ENCODE peak calls at places on chromosomes 4 and X, in seven cellular contexts. O is GM12864; R is effector memory CD4-positive, alpha-beta T cell; D is coronary artery; H is SK-N-SH; T is PC-9; W is astrocyte of the spinal cord. I is an unnamed sample.

GRCh38 chr4:164725066-164725465 is 28.9 kb upstream of the SMIM31 start:
- DNase-seq in H (no peak), T (no peak), D (no peak), O (no peak), W (no peak), R (no peak), I (no peak)

GRCh38 chr4:8525383-8526120 is 54.6 kb upstream of the GPR78 start:
- DNase-seq in T (no peak), W (no peak), H (no peak), O (no peak), D (no peak), R (no peak), I (no peak)

GRCh38 chr4:25783943-25784342 is 78.8 kb downstream of the SEL1L3 start:
- DNase-seq in R (no peak), W (no peak), T (no peak), H (no peak), O (no peak), D (no peak), I (no peak)

GRCh38 chr4:140367738-140368137 is 5.7 kb upstream of the SCOC start:
- DNase-seq in O (no peak), T (peak; percentile 59), W (peak; percentile 61), D (no peak), H (no peak), R (no peak), I (no peak)

GRCh38 chr4:144595681-144596080 is 50.3 kb upstream of the HHIP start:
- DNase-seq in O (no peak), T (no peak), D (no peak), H (no peak), R (no peak), W (no peak), I (no peak)

GRCh38 chr4:112170451-112170993 is 25.3 kb downstream of the FAM241A start:
- DNase-seq in D (no peak), O (no peak), H (no peak), W (peak; percentile 83), T (peak; percentile 90), R (no peak), I (no peak)

GRCh38 chr4:38821739-38822138 is 17.1 kb upstream of the TLR1 start:
- DNase-seq in R (no peak), W (no peak), H (no peak), T (no peak), D (no peak), O (no peak), I (no peak)

GRCh38 chr4:41427306-41427882 is 110.6 kb upstream of the LIMCH1 start:
- DNase-seq in H (no peak), R (no peak), D (no peak), W (no peak), O (no peak), T (no peak), I (no peak)

GRCh38 chrX:1283093-1283492 is 14.5 kb downstream of the CSF2RA start:
- DNase-seq in O (no peak), T (no peak), D (no peak), R (no peak), W (no peak), H (no peak), I (no peak)

GRCh38 chr4:16377887-16378286 is 151.6 kb upstream of the TAPT1 start:
- DNase-seq in T (no peak), R (no peak), H (no peak), O (no peak), D (no peak), W (no peak), I (no peak)

GRCh38 chrX:68894142-68894512 is 65.3 kb downstream of the EFNB1 start:
- DNase-seq in W (no peak), H (peak; percentile 57), T (no peak), R (no peak), D (no peak), O (no peak), I (no peak)

GRCh38 chr4:186701788-186702187 is 21.9 kb downstream of the FAT1 start:
- DNase-seq in R (no peak), T (no peak), W (no peak), O (no peak), H (no peak), D (no peak), I (no peak)

GRCh38 chr4:186702940-186703339 is 20.7 kb downstream of the FAT1 start:
- DNase-seq in O (no peak), H (no peak), T (no peak), R (no peak), D (no peak), W (no peak), I (no peak)

GRCh38 chr4:186703510-186703909 is 20.1 kb downstream of the FAT1 start:
- DNase-seq in H (no peak), O (no peak), T (no peak), D (no peak), W (no peak), R (no peak), I (no peak)

GRCh38 chr4:186702297-186702696 is 21.4 kb downstream of the FAT1 start:
- DNase-seq in R (no peak), H (no peak), T (no peak), W (no peak), D (no peak), O (no peak), I (no peak)

DNA sequence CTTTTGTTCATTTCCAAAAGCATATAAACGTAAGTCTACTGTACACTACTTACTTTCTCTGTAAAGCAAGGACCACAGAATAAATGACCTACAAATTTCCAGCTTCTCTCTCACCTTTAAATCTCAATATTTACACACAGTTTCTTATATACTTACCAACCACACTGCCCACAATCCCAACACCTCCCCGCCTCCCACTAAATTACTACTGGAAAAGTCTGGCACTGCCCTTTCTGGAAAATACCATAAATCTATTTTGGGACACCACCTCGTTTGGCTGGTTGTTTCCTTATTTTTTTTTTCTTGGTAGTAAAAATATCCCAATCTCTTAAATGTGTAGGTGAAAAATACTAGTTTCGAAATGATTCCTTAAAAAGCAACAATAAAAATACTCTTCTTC is 19.6 kb downstream of the FAT1 start:
- DNase-seq in R (no peak), O (no peak), T (no peak), W (no peak), H (no peak), D (no peak), I (no peak)
- H3K4me3 ChIP-seq in R (no peak overlapping the region), O (no peak overlapping the region), T (no peak overlapping the region), W (no peak overlapping the region), H (no peak overlapping the region), D (no peak overlapping the region), I (no peak overlapping the region)

DNA sequence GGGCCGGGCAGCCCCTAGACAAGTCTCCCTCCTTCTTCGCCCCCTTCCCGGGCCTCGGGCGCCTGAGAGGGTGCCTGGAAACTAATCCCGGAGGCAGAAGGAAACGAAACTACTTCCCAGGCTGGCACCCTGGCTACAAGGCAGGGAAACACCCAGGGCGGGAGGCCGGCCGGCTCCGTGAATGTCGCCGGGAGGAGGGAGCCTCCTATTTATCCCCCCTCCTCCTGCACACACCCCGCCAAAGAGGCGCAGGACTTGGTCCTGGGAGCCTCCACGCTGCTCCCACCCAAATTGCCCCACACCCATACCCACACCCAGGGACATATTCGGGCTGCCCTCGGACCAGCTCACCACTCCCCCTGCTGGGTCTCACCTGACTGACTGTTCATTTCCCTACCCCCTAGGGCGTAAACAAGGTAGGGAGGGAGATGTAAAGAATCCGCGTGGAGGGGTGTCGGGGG is at the start of gene BTC:
- DNase-seq in H (peak; percentile 19), D (peak; percentile 77), R (no peak), O (no peak), W (peak; percentile 5), T (peak; percentile 55), I (no peak)
- H3K4me3 ChIP-seq in H (peak within 1 kb of the TSS; percentile 57), D (peak within 1 kb of the TSS; percentile 83), R (no peak within 1 kb of the TSS), O (no peak within 1 kb of the TSS), W (peak within 1 kb of the TSS; percentile 46), T (peak within 1 kb of the TSS; percentile 91), I (peak within 1 kb of the TSS; percentile 61)

GRCh38 chr4:4610672-4611071 is 68.8 kb upstream of the STX18 start:
- DNase-seq in R (no peak), D (peak; percentile 14), T (no peak), H (no peak), W (no peak), O (no peak), I (no peak)
- H3K4me3 ChIP-seq in R (no peak overlapping the region), D (no peak overlapping the region), T (no peak overlapping the region), H (no peak overlapping the region), W (no peak overlapping the region), O (no peak overlapping the region), I (no peak overlapping the region)

GRCh38 chr4:101306764-101307615 is 40.3 kb downstream of the PPP3CA start:
- DNase-seq in D (no peak), W (no peak), O (no peak), T (no peak), R (no peak), H (no peak), I (no peak)
- H3K4me3 ChIP-seq in D (no peak overlapping the region), W (no peak overlapping the region), O (no peak overlapping the region), T (no peak overlapping the region), R (no peak overlapping the region), H (no peak overlapping the region), I (no peak overlapping the region)

GRCh38 chrX:30863969-30864368 is 25.1 kb downstream of the TAB3 start:
- DNase-seq in D (no peak), W (no peak), O (no peak), H (no peak), R (no peak), T (no peak), I (no peak)

GRCh38 chrX:30858098-30858497 is 31.0 kb downstream of the TAB3 start:
- DNase-seq in D (no peak), W (no peak), T (no peak), R (no peak), O (no peak), H (no peak), I (no peak)
- H3K4me3 ChIP-seq in D (no peak overlapping the region), W (no peak overlapping the region), T (no peak overlapping the region), R (no peak overlapping the region), O (no peak overlapping the region), H (no peak overlapping the region), I (no peak overlapping the region)

DNA sequence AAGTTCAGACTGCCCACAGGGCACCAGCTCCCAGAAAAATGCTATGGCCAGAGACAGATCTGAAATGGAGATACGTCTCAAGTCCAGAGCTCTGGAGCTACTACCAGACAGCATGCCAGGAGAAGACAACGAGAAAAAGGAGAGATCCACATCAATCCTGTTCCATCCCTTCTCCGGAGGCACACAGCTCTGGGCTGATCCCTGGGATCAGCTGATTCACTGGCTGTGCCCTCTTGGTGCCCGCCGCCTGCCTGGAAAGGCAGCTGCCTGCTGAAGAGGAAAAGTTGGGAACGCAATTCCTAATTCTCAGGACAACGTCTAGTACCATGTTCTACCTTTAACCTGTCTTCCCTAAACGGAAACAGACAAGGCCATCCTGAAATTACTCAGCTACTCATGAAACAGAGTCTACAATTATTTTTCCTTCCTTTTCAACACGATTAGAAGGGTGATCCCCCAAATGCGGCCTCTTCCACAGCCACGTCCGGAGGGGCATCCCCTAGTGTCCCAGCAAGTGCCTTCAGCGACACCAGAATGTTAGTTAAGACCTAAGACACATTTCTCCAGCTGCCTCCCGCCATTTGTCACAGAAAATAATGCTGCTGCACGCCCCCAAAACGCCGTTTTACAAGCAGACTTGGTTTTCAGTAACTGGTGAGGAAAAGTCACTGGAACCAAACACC is 2.4 kb downstream of the ZFYVE28 start:
- DNase-seq in T (no peak), W (no peak), H (no peak), D (no peak), R (no peak), O (no peak), I (no peak)
- H3K4me3 ChIP-seq in T (no peak overlapping the region), W (peak overlapping the region; percentile 60), H (no peak overlapping the region), D (peak overlapping the region; percentile 99), R (peak overlapping the region; percentile 58), O (peak overlapping the region; percentile 46), I (no peak overlapping the region)

GRCh38 chr4:122733805-122734155 is 1.3 kb downstream of the BBS12 start:
- DNase-seq in W (no peak), O (no peak), H (no peak), R (no peak), D (no peak), T (no peak), I (no peak)
- H3K4me3 ChIP-seq in W (peak overlapping the region; percentile 76), O (no peak overlapping the region), H (peak overlapping the region; percentile 88), R (no peak overlapping the region), D (peak overlapping the region; percentile 68), T (peak overlapping the region; percentile 62), I (peak overlapping the region; percentile 73)